ENCODE peak calls at places on chromosomes 4 and X, in five cellular contexts. N is NCI-H2029 treated with DMSO at 0.1 percent for 48 hours, C is GM23248, E is fibroblast of lung, L is BJ. W is an unnamed sample.

GRCh38 chrX:130260316-130260715 is 8.4 kb downstream of the ZNF280C start:
- DNase-seq in E (peak), C (peak), N (no peak), L (no peak), W (no peak)

GRCh38 chr4:81085291-81085690 is 54.8 kb downstream of the BMP3 start:
- DNase-seq in E (no peak), L (no peak), N (no peak), C (peak), W (no peak)

GRCh38 chr4:162560073-162560472 is 396.3 kb upstream of the FSTL5 start:
- DNase-seq in L (no peak), E (no peak), C (no peak), N (no peak), W (no peak)

GRCh38 chr4:66489370-66489769 is 819.1 kb upstream of the EPHA5 start:
- DNase-seq in E (no peak), N (no peak), L (no peak), C (no peak), W (no peak)

GRCh38 chrX:16185725-16186136 is 18.4 kb downstream of the MAGEB17 start:
- DNase-seq in N (no peak), E (peak), C (peak), L (peak), W (no peak)

GRCh38 chrX:68940601-68941000 is 111.8 kb downstream of the EFNB1 start:
- DNase-seq in N (no peak), E (peak), C (no peak), L (no peak), W (no peak)

GRCh38 chrX:103215768-103216085 is 819 bp downstream of the BEX4 start:
- DNase-seq in C (no peak), N (no peak), E (no peak), L (no peak), W (no peak)

GRCh38 chrX:102339312-102340298 is 92.6 kb downstream of the NXF2 start:
- DNase-seq in L (no peak), N (no peak), E (no peak), C (peak), W (no peak)

GRCh38 chr4:147578057-147578476 is 39.1 kb upstream of the TMEM184C start:
- DNase-seq in E (peak), C (peak), N (no peak), L (peak), W (no peak)

GRCh38 chr4:113943863-113944262 is 35.6 kb downstream of the ARSJ start:
- DNase-seq in N (no peak), E (peak), L (no peak), C (peak), W (no peak)

GRCh38 chrX:110992611-110993010 is 103.4 kb upstream of the PAK3 start:
- DNase-seq in E (peak), N (no peak), L (no peak), C (peak), W (no peak)

GRCh38 chrX:41010188-41010846 is 74.9 kb upstream of the USP9X start:
- DNase-seq in N (peak), C (peak), E (peak), L (peak), W (peak)

GRCh38 chrX:109774706-109775105 is 41.6 kb upstream of the ACSL4 start:
- DNase-seq in C (peak), N (no peak), E (peak), L (peak), W (no peak)

GRCh38 chrX:40734956-40735317 is 405 bp downstream of the MED14 start:
- DNase-seq in L (no peak), N (no peak), E (peak), C (peak), W (no peak)

GRCh38 chr4:88087004-88087403 is 71.4 kb downstream of the ABCG2 start:
- DNase-seq in C (no peak), L (no peak), E (no peak), N (no peak), W (no peak)

GRCh38 chr4:80492761-80493160 is 157.2 kb downstream of the CFAP299 start:
- DNase-seq in C (no peak), N (no peak), E (no peak), L (no peak), W (no peak)

GRCh38 chr4:123505457-123506310 is 109.1 kb downstream of the SPRY1 start:
- DNase-seq in L (no peak), E (peak), N (peak), C (peak), W (peak)

GRCh38 chr4:5133933-5134594 is 82.8 kb downstream of the STK32B start:
- DNase-seq in N (no peak), E (no peak), C (no peak), L (no peak), W (no peak)

GRCh38 chr4:26192921-26193894 is 127.6 kb upstream of the RBPJ start:
- DNase-seq in L (no peak), E (no peak), C (peak), N (no peak), W (no peak)

GRCh38 chr4:72971572-72971971 is 97.9 kb downstream of the COX18 start:
- DNase-seq in N (no peak), L (peak), C (peak), E (peak), W (no peak)

GRCh38 chr4:20421586-20421985 is 169.9 kb downstream of the SLIT2 start:
- DNase-seq in C (no peak), N (no peak), E (no peak), L (no peak), W (no peak)

GRCh38 chr4:112813790-112814189 is 176.8 kb downstream of the LARP7 start:
- DNase-seq in E (peak), N (no peak), C (peak), L (peak), W (no peak)

GRCh38 chr4:129682586-129682985 is 586.6 kb downstream of the C4orf33 start:
- DNase-seq in L (no peak), C (no peak), E (no peak), N (no peak), W (no peak)

GRCh38 chrX:10089378-10089795 is 67.4 kb upstream of the CLCN4 start:
- DNase-seq in L (no peak), E (peak), C (no peak), N (no peak), W (no peak)

GRCh38 chr4:181761130-181761529 is 482.1 kb upstream of the TENM3 start:
- DNase-seq in N (no peak), L (no peak), C (no peak), E (peak), W (no peak)

GRCh38 chrX:137187540-137187939 is 153.7 kb upstream of the GPR101 start:
- DNase-seq in N (no peak), L (no peak), E (no peak), C (no peak), W (no peak)

GRCh38 chr4:76253511-76253910 is 2.0 kb downstream of the FAM47E start:
- DNase-seq in N (no peak), E (no peak), C (no peak), L (no peak), W (no peak)

GRCh38 chr4:48813984-48814383 is 16.9 kb upstream of the OCIAD1 start:
- DNase-seq in E (no peak), C (no peak), N (no peak), L (no peak), W (no peak)

GRCh38 chrX:119728487-119728886 is 29.9 kb upstream of the SOWAHD start:
- DNase-seq in E (no peak), L (no peak), C (no peak), N (no peak), W (no peak)

GRCh38 chr4:153488719-153489384 is 22.7 kb downstream of the TMEM131L start:
- DNase-seq in C (peak), L (no peak), N (no peak), E (peak), W (no peak)